ENCODE peak calls at places on chromosomes 4 and X, in five cellular contexts. H, Z, X, L and N are unnamed samples.

GRCh38 chr4:16685536-16685935 is 212.9 kb downstream of the LDB2 start:
- DNase-seq in X (no peak), Z (no peak), L (no peak), H (peak; percentile 67), N (no peak)

GRCh38 chr4:101102114-101102752 is 245.1 kb downstream of the PPP3CA start:
- DNase-seq in Z (no peak), H (peak; percentile 94), X (peak; percentile 69), L (peak; percentile 29), N (peak; percentile 90)

GRCh38 chrX:19172741-19173140 is 50.5 kb upstream of the ADGRG2 start:
- DNase-seq in Z (no peak), H (no peak), X (no peak), L (no peak), N (no peak)

GRCh38 chr4:3563403-3563802 is 31.2 kb upstream of the LRPAP1 start:
- DNase-seq in H (no peak), L (no peak), X (no peak), Z (no peak), N (no peak)

GRCh38 chr4:82123934-82124333 is 249.9 kb downstream of the HNRNPD start:
- DNase-seq in Z (no peak), X (no peak), L (no peak), H (no peak), N (no peak)

GRCh38 chr4:3375688-3376087 is 66.1 kb upstream of the HGFAC start:
- DNase-seq in L (no peak), Z (no peak), H (peak; percentile 67), X (peak; percentile 58), N (peak; percentile 74)

GRCh38 chr4:163448541-163449203 is 24.9 kb downstream of the TKTL2 start:
- DNase-seq in H (peak; percentile 50), Z (no peak), X (no peak), L (no peak), N (peak; percentile 56)

GRCh38 chrX:129701624-129702069 is 37.1 kb upstream of the XPNPEP2 start:
- DNase-seq in X (peak; percentile 90), Z (no peak), H (peak; percentile 75), L (peak; percentile 83), N (peak; percentile 72)

GRCh38 chr4:86606809-86607208 is 12.7 kb downstream of the PTPN13 start:
- DNase-seq in L (no peak), Z (no peak), H (no peak), X (no peak), N (no peak)

GRCh38 chr4:175125410-175126068 is 207.4 kb downstream of the ADAM29 start:
- DNase-seq in X (no peak), L (no peak), Z (no peak), H (peak; percentile 24), N (no peak)

GRCh38 chr4:70197842-70198241 is 2.3 kb downstream of the ODAM start:
- DNase-seq in H (no peak), L (no peak), Z (no peak), X (no peak), N (no peak)

GRCh38 chr4:111136438-111136837 is 513.6 kb upstream of the PITX2 start:
- DNase-seq in H (peak; percentile 20), Z (no peak), X (no peak), L (no peak), N (peak; percentile 4)

GRCh38 chrX:106035064-106035463 is 3.5 kb downstream of the SERPINA7 start:
- DNase-seq in L (no peak), X (no peak), H (peak; percentile 30), Z (no peak), N (peak; percentile 9)

GRCh38 chr4:28879178-28879577 is 1841.0 kb upstream of the PCDH7 start:
- DNase-seq in H (peak; percentile 1), Z (no peak), L (no peak), X (no peak), N (peak; percentile 3)

GRCh38 chrX:140733766-140734342 is 24.3 kb downstream of the LINC00632 start:
- DNase-seq in X (no peak), H (peak; percentile 63), Z (peak; percentile 55), L (no peak), N (peak; percentile 70)

GRCh38 chrX:18543738-18544137 is 118.3 kb downstream of the CDKL5 start:
- DNase-seq in H (no peak), L (no peak), Z (no peak), X (no peak), N (no peak)

GRCh38 chr4:186037692-186038658 is 31.0 kb upstream of the TLR3 start:
- DNase-seq in L (peak; percentile 37), X (peak; percentile 82), Z (peak; percentile 51), H (peak; percentile 95), N (peak; percentile 94)

GRCh38 chrX:154398668-154399526 is 720 bp downstream of the RPL10 start:
- DNase-seq in L (peak; percentile 84), X (peak; percentile 95), H (peak; percentile 87), Z (no peak), N (peak; percentile 84)

GRCh38 chrX:81240701-81241100 is 38.8 kb downstream of the SH3BGRL start:
- DNase-seq in H (no peak), L (no peak), X (no peak), Z (no peak), N (no peak)

GRCh38 chr4:104728380-104729122 is 233.9 kb upstream of the CXXC4 start:
- DNase-seq in H (peak; percentile 63), L (no peak), X (no peak), Z (peak; percentile 79), N (peak; percentile 73)

GRCh38 chr4:100299441-100299840 is 109.2 kb upstream of the DDIT4L start:
- DNase-seq in L (no peak), Z (no peak), H (peak; percentile 35), X (no peak), N (peak; percentile 39)

GRCh38 chr4:153555730-153556440 is 89.7 kb downstream of the TMEM131L start:
- DNase-seq in H (peak; percentile 96), Z (no peak), L (peak; percentile 78), X (peak; percentile 86), N (peak; percentile 87)

GRCh38 chrX:108169768-108170167 is 78.2 kb downstream of the ATG4A start:
- DNase-seq in H (no peak), L (no peak), Z (no peak), X (no peak), N (no peak)

GRCh38 chr4:54100607-54101189 is 735 bp downstream of the GSX2 start:
- DNase-seq in H (no peak), Z (no peak), X (no peak), L (no peak), N (no peak)

GRCh38 chr4:52701207-52701606 is 42.1 kb upstream of the USP46 start:
- DNase-seq in X (no peak), Z (no peak), H (no peak), L (no peak), N (no peak)

GRCh38 chr4:24053906-24054305 is 164.1 kb upstream of the PPARGC1A start:
- DNase-seq in Z (no peak), L (no peak), X (no peak), H (no peak), N (no peak)

GRCh38 chr4:153798436-153798835 is 9.6 kb upstream of the SFRP2 start:
- DNase-seq in Z (no peak), L (no peak), X (no peak), H (no peak), N (no peak)

GRCh38 chr4:168589154-168589553 is 92.3 kb downstream of the PALLD start:
- DNase-seq in Z (no peak), H (peak; percentile 77), L (no peak), X (no peak), N (peak; percentile 69)

GRCh38 chrX:152873361-152873760 is 24.5 kb upstream of the ZNF185 start:
- DNase-seq in X (no peak), Z (no peak), H (no peak), L (no peak), N (no peak)

GRCh38 chrX:152872522-152872921 is 25.3 kb upstream of the ZNF185 start:
- DNase-seq in L (no peak), X (no peak), H (no peak), Z (no peak), N (no peak)

GRCh38 chrX:152871260-152871659 is 26.6 kb upstream of the ZNF185 start:
- DNase-seq in L (no peak), Z (no peak), X (no peak), H (no peak), N (no peak)

GRCh38 chrX:152865232-152865920 is 32.5 kb upstream of the ZNF185 start:
- DNase-seq in X (no peak), H (no peak), Z (no peak), L (peak; percentile 31), N (no peak)

GRCh38 chrX:152869972-152870371 is 27.9 kb upstream of the ZNF185 start:
- DNase-seq in H (no peak), X (no peak), Z (no peak), L (no peak), N (no peak)
- TF ChIP-seq CTCF in H (peak; percentile 23), X (no peak), Z (no peak), L (no peak), N (no peak)

GRCh38 chrX:22136711-22137110 is 104.6 kb downstream of the PHEX start:
- DNase-seq in L (no peak), X (no peak), Z (no peak), H (no peak), N (no peak)

GRCh38 chrX:22134681-22135080 is 102.6 kb downstream of the PHEX start:
- DNase-seq in X (no peak), Z (no peak), L (no peak), H (peak; percentile 79), N (peak; percentile 59)

GRCh38 chrX:22135171-22135711 is 103.1 kb downstream of the PHEX start:
- DNase-seq in X (no peak), H (peak; percentile 75), L (no peak), Z (no peak), N (peak; percentile 41)

GRCh38 chrX:22141061-22141460 is 108.9 kb downstream of the PHEX start:
- DNase-seq in L (no peak), H (no peak), X (no peak), Z (no peak), N (no peak)

GRCh38 chrX:22135994-22136684 is 104.0 kb downstream of the PHEX start:
- DNase-seq in Z (no peak), L (no peak), X (no peak), H (peak; percentile 65), N (peak; percentile 59)
- TF ChIP-seq CTCF in Z (peak; percentile 70), L (peak; percentile 70), X (no peak), H (peak; percentile 59), N (peak; percentile 45)

GRCh38 chr4:62133977-62134376 is 933.9 kb downstream of the ADGRL3 start:
- DNase-seq in H (peak; percentile 37), L (no peak), X (no peak), Z (no peak), N (peak; percentile 66)
- TF ChIP-seq CTCF in H (no peak), L (no peak), X (no peak), Z (no peak), N (no peak)

GRCh38 chr4:182925298-182925738 is 8.1 kb upstream of the DCTD start:
- DNase-seq in X (no peak), Z (peak; percentile 54), H (peak; percentile 90), L (peak; percentile 57), N (peak; percentile 80)

GRCh38 chr4:182924497-182924896 is 7.3 kb upstream of the DCTD start:
- DNase-seq in Z (no peak), H (peak; percentile 48), X (no peak), L (no peak), N (no peak)

GRCh38 chr4:182929296-182929695 is 12.1 kb upstream of the DCTD start:
- DNase-seq in H (peak; percentile 90), Z (no peak), L (no peak), X (no peak), N (peak; percentile 86)

GRCh38 chr4:182927505-182927904 is 10.3 kb upstream of the DCTD start:
- DNase-seq in H (no peak), L (no peak), X (no peak), Z (no peak), N (no peak)

GRCh38 chr4:182928061-182928460 is 10.9 kb upstream of the DCTD start:
- DNase-seq in L (no peak), X (no peak), H (no peak), Z (no peak), N (no peak)
- TF ChIP-seq CTCF in L (no peak), X (no peak), H (peak; percentile 55), Z (peak; percentile 57), N (peak; percentile 20)